ENCODE peak calls at places on chromosomes 7 and 10, in six cellular contexts. One of them, this sample, is unnamed.

GRCh38 chr7:98051118-98051744 is 55.4 kb upstream of the LMTK2 start:
- DNase-seq in kidney epithelial cell: no peak
- DNase-seq in A549: no peak
- DNase-seq in fibroblast of the aortic adventitia: no peak
- DNase-seq in AG04449: no peak
- DNase-seq in neural progenitor cell: peak
- DNase-seq in this sample: no peak

GRCh38 chr7:137142376-137142775 is 201.2 kb downstream of the PTN start:
- DNase-seq in neural progenitor cell: peak
- DNase-seq in fibroblast of the aortic adventitia: no peak
- DNase-seq in kidney epithelial cell: no peak
- DNase-seq in AG04449: no peak
- DNase-seq in A549: no peak
- DNase-seq in this sample: no peak

GRCh38 chr7:51026341-51026740 is 243.6 kb upstream of the GRB10 start:
- DNase-seq in kidney epithelial cell: no peak
- DNase-seq in AG04449: no peak
- DNase-seq in fibroblast of the aortic adventitia: no peak
- DNase-seq in A549: no peak
- DNase-seq in neural progenitor cell: no peak
- DNase-seq in this sample: no peak

GRCh38 chr10:78320416-78320815 is 286.8 kb downstream of the RPS24 start:
- DNase-seq in A549: no peak
- DNase-seq in kidney epithelial cell: no peak
- DNase-seq in fibroblast of the aortic adventitia: no peak
- DNase-seq in AG04449: no peak
- DNase-seq in neural progenitor cell: no peak
- DNase-seq in this sample: no peak

GRCh38 chr7:101942603-101943210 is 125.3 kb downstream of the CUX1 start:
- DNase-seq in kidney epithelial cell: no peak
- DNase-seq in neural progenitor cell: no peak
- DNase-seq in fibroblast of the aortic adventitia: no peak
- DNase-seq in AG04449: no peak
- DNase-seq in A549: no peak
- DNase-seq in this sample: no peak

GRCh38 chr10:122990278-122990677 is 10.1 kb downstream of the PSTK start:
- DNase-seq in neural progenitor cell: no peak
- DNase-seq in kidney epithelial cell: no peak
- DNase-seq in fibroblast of the aortic adventitia: no peak
- DNase-seq in A549: no peak
- DNase-seq in AG04449: no peak
- DNase-seq in this sample: no peak

GRCh38 chr7:34087892-34088891 is 182.9 kb downstream of the BMPER start:
- DNase-seq in A549: no peak
- DNase-seq in kidney epithelial cell: no peak
- DNase-seq in fibroblast of the aortic adventitia: peak
- DNase-seq in neural progenitor cell: peak
- DNase-seq in AG04449: no peak
- DNase-seq in this sample: no peak

GRCh38 chr7:50637725-50638643 is 72.8 kb upstream of the DDC start:
- DNase-seq in AG04449: no peak
- DNase-seq in fibroblast of the aortic adventitia: peak
- DNase-seq in kidney epithelial cell: no peak
- DNase-seq in neural progenitor cell: no peak
- DNase-seq in A549: no peak
- DNase-seq in this sample: no peak

GRCh38 chr10:81520688-81521087 is 354.3 kb upstream of the NRG3 start:
- DNase-seq in A549: no peak
- DNase-seq in AG04449: no peak
- DNase-seq in neural progenitor cell: no peak
- DNase-seq in kidney epithelial cell: no peak
- DNase-seq in fibroblast of the aortic adventitia: no peak
- DNase-seq in this sample: no peak

GRCh38 chr10:111077715-111078504 is 1.1 kb downstream of the ADRA2A start:
- DNase-seq in kidney epithelial cell: no peak
- DNase-seq in neural progenitor cell: peak
- DNase-seq in A549: no peak
- DNase-seq in fibroblast of the aortic adventitia: no peak
- DNase-seq in AG04449: no peak
- DNase-seq in this sample: no peak

GRCh38 chr7:51229620-51230323 is 86.8 kb downstream of the COBL start:
- DNase-seq in neural progenitor cell: no peak
- DNase-seq in fibroblast of the aortic adventitia: no peak
- DNase-seq in AG04449: no peak
- DNase-seq in A549: no peak
- DNase-seq in kidney epithelial cell: no peak
- DNase-seq in this sample: no peak

GRCh38 chr7:139078911-139079310 is 30.6 kb downstream of the ZC3HAV1 start:
- DNase-seq in AG04449: no peak
- DNase-seq in kidney epithelial cell: no peak
- DNase-seq in A549: no peak
- DNase-seq in fibroblast of the aortic adventitia: no peak
- DNase-seq in neural progenitor cell: no peak
- DNase-seq in this sample: no peak

GRCh38 chr7:23864984-23865383 is 155.0 kb downstream of the STK31 start:
- DNase-seq in kidney epithelial cell: no peak
- DNase-seq in AG04449: peak
- DNase-seq in fibroblast of the aortic adventitia: peak
- DNase-seq in neural progenitor cell: no peak
- DNase-seq in A549: no peak
- DNase-seq in this sample: no peak

GRCh38 chr10:132021504-132022143 is 39.9 kb upstream of the BNIP3 start:
- DNase-seq in fibroblast of the aortic adventitia: no peak
- DNase-seq in AG04449: no peak
- DNase-seq in kidney epithelial cell: no peak
- DNase-seq in A549: no peak
- DNase-seq in neural progenitor cell: no peak
- DNase-seq in this sample: no peak

GRCh38 chr10:38008006-38008405 is 2.5 kb upstream of the ZNF33A start:
- DNase-seq in A549: no peak
- DNase-seq in fibroblast of the aortic adventitia: no peak
- DNase-seq in neural progenitor cell: no peak
- DNase-seq in kidney epithelial cell: no peak
- DNase-seq in AG04449: no peak
- DNase-seq in this sample: no peak

GRCh38 chr7:30594540-30595460 is at the start of gene GARS1:
- DNase-seq in fibroblast of the aortic adventitia: peak
- DNase-seq in kidney epithelial cell: peak
- DNase-seq in neural progenitor cell: peak
- DNase-seq in AG04449: peak
- DNase-seq in A549: peak
- DNase-seq in this sample: peak
- TF ChIP-seq CTCF in fibroblast of the aortic adventitia: no peak
- TF ChIP-seq CTCF in kidney epithelial cell: no peak
- TF ChIP-seq CTCF in neural progenitor cell: no peak
- TF ChIP-seq CTCF in AG04449: no peak
- TF ChIP-seq CTCF in A549: no peak
- TF ChIP-seq CTCF in this sample: no peak

DNA sequence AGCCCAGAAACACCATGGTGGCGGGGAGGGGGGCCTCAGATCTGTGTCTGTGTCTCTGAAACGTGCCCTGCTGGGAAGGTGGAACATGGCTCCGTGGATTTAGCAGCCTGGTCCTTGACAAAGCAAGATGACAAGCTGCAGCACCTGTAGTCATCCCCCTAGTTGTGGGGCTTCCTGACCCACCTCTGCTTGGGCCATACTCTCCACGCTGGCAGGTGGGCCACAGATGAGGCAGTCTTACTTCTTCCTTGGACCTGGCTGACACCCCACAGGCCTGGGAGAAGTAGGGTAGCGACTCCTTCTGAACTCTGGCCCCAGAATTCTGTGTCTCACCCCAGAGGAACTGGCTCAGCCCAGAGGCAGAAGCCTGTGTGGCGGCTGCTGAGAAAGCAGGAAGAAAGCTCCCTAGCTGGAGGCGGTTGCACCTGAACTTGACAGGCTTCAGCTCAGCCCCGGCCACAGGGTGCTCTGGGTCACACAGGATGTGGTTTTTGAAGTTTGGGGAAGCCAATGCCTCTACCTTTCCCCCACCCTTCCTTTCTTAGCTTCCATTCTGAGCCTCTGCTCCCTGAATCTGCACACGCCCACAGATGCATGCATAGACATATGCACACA is 113.9 kb downstream of the ABLIM1 start:
- DNase-seq in neural progenitor cell: no peak
- DNase-seq in AG04449: no peak
- DNase-seq in A549: no peak
- DNase-seq in kidney epithelial cell: no peak
- DNase-seq in fibroblast of the aortic adventitia: no peak
- DNase-seq in this sample: no peak
- H3K4me3 ChIP-seq in neural progenitor cell: no peak
- H3K4me3 ChIP-seq in AG04449: no peak
- H3K4me3 ChIP-seq in A549: no peak
- H3K4me3 ChIP-seq in kidney epithelial cell: no peak
- H3K4me3 ChIP-seq in fibroblast of the aortic adventitia: no peak
- H3K4me3 ChIP-seq in this sample: no peak

DNA sequence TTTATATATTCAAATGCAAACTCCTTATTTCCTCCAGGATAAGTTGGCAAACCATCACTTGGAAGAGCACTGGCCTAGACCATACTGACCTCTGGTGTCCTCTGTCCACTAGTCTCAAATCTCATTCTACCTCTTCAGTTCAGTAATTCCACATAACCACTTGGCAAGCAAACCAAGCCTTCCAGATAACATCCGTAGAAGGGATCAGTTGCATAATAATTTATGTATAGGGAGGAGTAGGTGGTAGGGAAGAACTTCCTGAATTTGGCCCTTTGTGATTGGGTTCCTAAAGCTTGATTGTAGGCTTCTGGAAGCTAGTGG is 55.0 kb downstream of the WAC start:
- DNase-seq in neural progenitor cell: no peak
- DNase-seq in fibroblast of the aortic adventitia: peak
- DNase-seq in kidney epithelial cell: no peak
- DNase-seq in A549: no peak
- DNase-seq in AG04449: no peak
- DNase-seq in this sample: peak
- TF ChIP-seq CTCF in neural progenitor cell: no peak
- TF ChIP-seq CTCF in fibroblast of the aortic adventitia: peak
- TF ChIP-seq CTCF in kidney epithelial cell: no peak
- TF ChIP-seq CTCF in A549: peak
- TF ChIP-seq CTCF in AG04449: no peak
- TF ChIP-seq CTCF in this sample: no peak

DNA sequence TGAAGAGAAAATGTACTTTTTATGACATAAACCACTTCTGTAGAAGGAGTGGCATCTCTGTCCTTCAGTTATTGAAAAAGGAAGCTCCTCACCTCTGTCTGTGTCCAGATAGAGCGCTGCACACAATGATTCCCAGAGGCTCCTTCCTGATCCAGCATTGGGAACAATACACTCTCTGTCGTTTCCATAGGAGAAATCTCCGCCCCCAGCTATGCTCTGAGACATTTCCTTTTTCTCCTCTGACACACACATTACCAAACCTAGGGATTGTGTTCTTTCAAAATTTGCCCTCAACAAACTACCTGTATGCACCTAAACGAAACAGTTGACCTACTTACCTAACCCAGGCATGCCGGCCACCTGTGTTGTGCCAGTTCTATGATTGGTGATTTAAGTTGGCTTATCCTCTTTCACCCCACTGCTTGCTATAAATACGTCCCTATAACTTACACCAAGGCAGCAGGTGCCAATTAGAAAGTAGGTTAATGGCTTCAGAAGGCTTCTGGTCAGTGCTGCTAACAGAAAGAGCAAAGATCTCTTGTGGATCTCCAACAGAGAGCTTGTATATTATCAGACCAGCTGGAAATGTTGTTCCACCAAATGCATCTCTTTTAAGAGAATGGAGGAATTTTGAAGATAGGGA is 140.1 kb upstream of the JCAD start:
- DNase-seq in kidney epithelial cell: no peak
- DNase-seq in neural progenitor cell: no peak
- DNase-seq in AG04449: no peak
- DNase-seq in A549: no peak
- DNase-seq in fibroblast of the aortic adventitia: no peak
- DNase-seq in this sample: no peak
- H3K4me3 ChIP-seq in kidney epithelial cell: no peak
- H3K4me3 ChIP-seq in neural progenitor cell: no peak
- H3K4me3 ChIP-seq in AG04449: no peak
- H3K4me3 ChIP-seq in A549: no peak
- H3K4me3 ChIP-seq in fibroblast of the aortic adventitia: no peak
- H3K4me3 ChIP-seq in this sample: no peak

GRCh38 chr7:131104611-131105293 is 222.9 kb upstream of the MKLN1 start:
- DNase-seq in neural progenitor cell: no peak
- DNase-seq in kidney epithelial cell: no peak
- DNase-seq in AG04449: no peak
- DNase-seq in fibroblast of the aortic adventitia: peak
- DNase-seq in A549: no peak
- DNase-seq in this sample: no peak

GRCh38 chr7:131103997-131104396 is 223.7 kb upstream of the MKLN1 start:
- DNase-seq in A549: no peak
- DNase-seq in neural progenitor cell: no peak
- DNase-seq in fibroblast of the aortic adventitia: peak
- DNase-seq in kidney epithelial cell: no peak
- DNase-seq in AG04449: peak
- DNase-seq in this sample: no peak

GRCh38 chr7:131106681-131107342 is 220.9 kb upstream of the MKLN1 start:
- DNase-seq in neural progenitor cell: peak
- DNase-seq in fibroblast of the aortic adventitia: no peak
- DNase-seq in kidney epithelial cell: no peak
- DNase-seq in A549: no peak
- DNase-seq in AG04449: no peak
- DNase-seq in this sample: no peak

GRCh38 chr7:131105803-131106680 is 221.6 kb upstream of the MKLN1 start:
- DNase-seq in AG04449: no peak
- DNase-seq in A549: peak
- DNase-seq in fibroblast of the aortic adventitia: peak
- DNase-seq in neural progenitor cell: peak
- DNase-seq in kidney epithelial cell: no peak
- DNase-seq in this sample: no peak

DNA sequence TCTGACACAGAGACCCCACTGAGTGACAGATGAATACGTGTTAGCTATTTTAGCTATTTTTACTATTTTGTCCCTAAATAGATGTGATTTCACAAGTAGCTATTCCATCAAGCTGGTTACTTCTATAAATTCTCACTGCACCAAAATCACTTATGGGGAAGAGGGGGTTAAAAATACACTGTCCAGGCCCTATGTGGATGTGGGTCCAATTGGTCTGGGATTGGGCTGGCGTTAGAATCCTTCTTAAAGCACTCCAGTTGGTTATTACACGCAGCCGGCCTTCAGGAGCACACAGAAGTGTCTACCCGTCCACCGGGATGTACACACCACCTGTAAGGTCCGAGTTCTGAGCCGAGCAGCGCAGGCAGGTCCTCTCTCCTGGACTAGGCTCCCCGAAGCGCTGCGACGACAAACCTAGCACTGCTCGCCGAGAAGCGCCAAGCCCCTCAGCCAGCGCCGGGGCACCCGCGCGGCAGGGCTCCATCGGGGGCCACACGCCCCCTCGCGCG is 222.3 kb upstream of the MKLN1 start:
- DNase-seq in neural progenitor cell: no peak
- DNase-seq in kidney epithelial cell: no peak
- DNase-seq in A549: no peak
- DNase-seq in fibroblast of the aortic adventitia: peak
- DNase-seq in AG04449: no peak
- DNase-seq in this sample: no peak
- TF ChIP-seq CTCF in neural progenitor cell: no peak
- TF ChIP-seq CTCF in kidney epithelial cell: no peak
- TF ChIP-seq CTCF in A549: no peak
- TF ChIP-seq CTCF in fibroblast of the aortic adventitia: no peak
- TF ChIP-seq CTCF in AG04449: no peak
- TF ChIP-seq CTCF in this sample: no peak

GRCh38 chr7:74182453-74183090 is 8.4 kb downstream of the EIF4H start:
- DNase-seq in kidney epithelial cell: no peak
- DNase-seq in neural progenitor cell: no peak
- DNase-seq in A549: no peak
- DNase-seq in AG04449: no peak
- DNase-seq in fibroblast of the aortic adventitia: no peak
- DNase-seq in this sample: no peak
- H3K4me3 ChIP-seq in kidney epithelial cell: no peak
- H3K4me3 ChIP-seq in neural progenitor cell: no peak
- H3K4me3 ChIP-seq in A549: no peak
- H3K4me3 ChIP-seq in AG04449: no peak
- H3K4me3 ChIP-seq in fibroblast of the aortic adventitia: no peak
- H3K4me3 ChIP-seq in this sample: no peak